ENCODE peak calls at places on chromosome 6, in four cellular contexts. One of them, this sample, is unnamed.

GRCh38 chr6:135161996-135162395 is 19.1 kb upstream of the MYB start:
- DNase-seq in upper lobe of left lung: no peak
- DNase-seq in H1: no peak
- DNase-seq in sigmoid colon: no peak
- DNase-seq in this sample: no peak

GRCh38 chr6:27836783-27837635 is 75.2 kb downstream of the OR2B2 start:
- DNase-seq in upper lobe of left lung: no peak
- DNase-seq in H1: no peak
- DNase-seq in sigmoid colon: peak
- DNase-seq in this sample: no peak

GRCh38 chr6:96236471-96236870 is 220.7 kb downstream of the FUT9 start:
- DNase-seq in upper lobe of left lung: no peak
- DNase-seq in H1: no peak
- DNase-seq in sigmoid colon: no peak
- DNase-seq in this sample: no peak

GRCh38 chr6:19368511-19368910 is 468.7 kb upstream of the ID4 start:
- DNase-seq in upper lobe of left lung: no peak
- DNase-seq in H1: no peak
- DNase-seq in sigmoid colon: no peak
- DNase-seq in this sample: no peak

GRCh38 chr6:33254591-33254990 is 17.1 kb downstream of the VPS52 start:
- DNase-seq in upper lobe of left lung: no peak
- DNase-seq in H1: no peak
- DNase-seq in sigmoid colon: peak
- DNase-seq in this sample: no peak

GRCh38 chr6:158565482-158566040 is 5.7 kb downstream of the TMEM181 start:
- DNase-seq in upper lobe of left lung: peak
- DNase-seq in H1: no peak
- DNase-seq in sigmoid colon: no peak
- DNase-seq in this sample: no peak

GRCh38 chr6:8017705-8018104 is 46.5 kb downstream of the BLOC1S5 start:
- DNase-seq in upper lobe of left lung: no peak
- DNase-seq in H1: no peak
- DNase-seq in sigmoid colon: no peak
- DNase-seq in this sample: no peak

GRCh38 chr6:152146385-152146784 is 338.9 kb downstream of the ESR1 start:
- DNase-seq in upper lobe of left lung: no peak
- DNase-seq in H1: no peak
- DNase-seq in sigmoid colon: no peak
- DNase-seq in this sample: no peak

GRCh38 chr6:42179261-42179955 is 6.2 kb downstream of the GUCA1A start:
- DNase-seq in upper lobe of left lung: no peak
- DNase-seq in H1: no peak
- DNase-seq in sigmoid colon: no peak
- DNase-seq in this sample: no peak

GRCh38 chr6:100862063-100862462 is 19.1 kb downstream of the ASCC3 start:
- DNase-seq in upper lobe of left lung: no peak
- DNase-seq in H1: no peak
- DNase-seq in sigmoid colon: no peak
- DNase-seq in this sample: no peak

GRCh38 chr6:159505140-159505922 is 187.7 kb downstream of the SOD2 start:
- DNase-seq in upper lobe of left lung: peak
- DNase-seq in H1: no peak
- DNase-seq in sigmoid colon: no peak
- DNase-seq in this sample: no peak

GRCh38 chr6:33313105-33313708 is 671 bp downstream of the TAPBP start:
- DNase-seq in upper lobe of left lung: peak
- DNase-seq in H1: no peak
- DNase-seq in sigmoid colon: peak
- DNase-seq in this sample: peak

GRCh38 chr6:17439243-17439993 is 46.0 kb downstream of the CAP2 start:
- DNase-seq in upper lobe of left lung: no peak
- DNase-seq in H1: no peak
- DNase-seq in sigmoid colon: no peak
- DNase-seq in this sample: no peak
- TF ChIP-seq POLR2AphosphoS5 in upper lobe of left lung: no peak
- TF ChIP-seq POLR2AphosphoS5 in H1: no peak
- TF ChIP-seq POLR2AphosphoS5 in sigmoid colon: no peak
- TF ChIP-seq POLR2AphosphoS5 in this sample: no peak

DNA sequence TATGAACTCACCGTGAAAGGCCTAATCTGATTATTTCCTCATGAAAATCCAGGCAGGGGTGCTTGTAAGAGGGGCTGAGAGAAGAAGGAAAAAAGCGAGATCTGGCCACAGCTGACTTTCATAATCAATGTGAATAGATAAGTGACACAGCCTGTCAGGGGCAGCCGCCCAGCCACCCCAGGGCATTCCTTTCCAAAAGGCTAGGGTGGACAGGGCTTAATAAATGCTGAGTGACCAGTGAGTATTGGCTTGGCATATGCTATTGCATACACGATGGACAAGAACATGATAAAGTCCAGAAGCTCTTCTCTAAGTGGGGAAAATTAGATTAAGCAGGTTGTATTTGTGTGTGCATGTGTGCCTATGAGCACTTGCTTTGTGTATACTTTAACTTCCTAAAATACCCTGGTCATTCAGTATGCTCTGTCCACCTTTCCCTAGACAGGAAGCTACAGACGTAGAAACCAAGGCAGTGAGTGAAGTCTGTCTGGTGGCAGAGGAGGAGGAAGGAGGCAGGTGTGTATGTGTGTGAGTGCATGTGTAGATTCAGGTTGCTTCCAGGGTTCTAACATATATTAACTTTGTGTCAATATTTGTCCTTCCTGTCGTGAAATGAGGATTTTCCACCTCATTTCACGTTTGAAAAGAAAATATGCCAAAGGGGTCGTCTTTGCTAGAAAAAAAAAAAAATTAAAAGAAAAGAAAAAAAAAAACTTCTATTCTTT is 411.7 kb downstream of the PKHD1 start:
- DNase-seq in upper lobe of left lung: no peak
- DNase-seq in H1: no peak
- DNase-seq in sigmoid colon: no peak
- DNase-seq in this sample: no peak
- TF ChIP-seq POLR2AphosphoS5 in upper lobe of left lung: no peak
- TF ChIP-seq POLR2AphosphoS5 in H1: no peak
- TF ChIP-seq POLR2AphosphoS5 in sigmoid colon: no peak
- TF ChIP-seq POLR2AphosphoS5 in this sample: no peak

GRCh38 chr6:136784271-136784664 is 8.0 kb downstream of the MAP3K5 start:
- DNase-seq in upper lobe of left lung: no peak
- DNase-seq in H1: no peak
- DNase-seq in sigmoid colon: no peak
- DNase-seq in this sample: no peak

GRCh38 chr6:136788069-136788902 is 4.0 kb downstream of the MAP3K5 start:
- DNase-seq in upper lobe of left lung: no peak
- DNase-seq in H1: no peak
- DNase-seq in sigmoid colon: no peak
- DNase-seq in this sample: no peak

GRCh38 chr6:136784910-136785746 is 7.1 kb downstream of the MAP3K5 start:
- DNase-seq in upper lobe of left lung: no peak
- DNase-seq in H1: no peak
- DNase-seq in sigmoid colon: peak
- DNase-seq in this sample: no peak

GRCh38 chr6:136787726-136788068 is 4.6 kb downstream of the MAP3K5 start:
- DNase-seq in upper lobe of left lung: no peak
- DNase-seq in H1: no peak
- DNase-seq in sigmoid colon: no peak
- DNase-seq in this sample: no peak

GRCh38 chr6:136786708-136787107 is 5.6 kb downstream of the MAP3K5 start:
- DNase-seq in upper lobe of left lung: no peak
- DNase-seq in H1: no peak
- DNase-seq in sigmoid colon: no peak
- DNase-seq in this sample: no peak
- TF ChIP-seq POLR2AphosphoS5 in upper lobe of left lung: no peak
- TF ChIP-seq POLR2AphosphoS5 in H1: no peak
- TF ChIP-seq POLR2AphosphoS5 in sigmoid colon: no peak
- TF ChIP-seq POLR2AphosphoS5 in this sample: no peak

GRCh38 chr6:137709424-137710281 is 157.4 kb upstream of the TNFAIP3 start:
- DNase-seq in upper lobe of left lung: no peak
- DNase-seq in H1: no peak
- DNase-seq in sigmoid colon: no peak
- DNase-seq in this sample: no peak

GRCh38 chr6:137708481-137708880 is 158.6 kb upstream of the TNFAIP3 start:
- DNase-seq in upper lobe of left lung: no peak
- DNase-seq in H1: no peak
- DNase-seq in sigmoid colon: no peak
- DNase-seq in this sample: no peak

GRCh38 chr6:137707038-137707589 is 159.9 kb upstream of the TNFAIP3 start:
- DNase-seq in upper lobe of left lung: no peak
- DNase-seq in H1: no peak
- DNase-seq in sigmoid colon: no peak
- DNase-seq in this sample: no peak

GRCh38 chr6:137706065-137706422 is 161.0 kb upstream of the TNFAIP3 start:
- DNase-seq in upper lobe of left lung: no peak
- DNase-seq in H1: no peak
- DNase-seq in sigmoid colon: no peak
- DNase-seq in this sample: no peak

GRCh38 chr6:137707590-137708360 is 159.3 kb upstream of the TNFAIP3 start:
- DNase-seq in upper lobe of left lung: no peak
- DNase-seq in H1: no peak
- DNase-seq in sigmoid colon: peak
- DNase-seq in this sample: no peak
- TF ChIP-seq POLR2AphosphoS5 in upper lobe of left lung: peak
- TF ChIP-seq POLR2AphosphoS5 in H1: no peak
- TF ChIP-seq POLR2AphosphoS5 in sigmoid colon: no peak
- TF ChIP-seq POLR2AphosphoS5 in this sample: no peak

GRCh38 chr6:9254251-9254650 is 818.9 kb upstream of the SLC35B3 start:
- DNase-seq in upper lobe of left lung: peak
- DNase-seq in H1: no peak
- DNase-seq in sigmoid colon: no peak
- DNase-seq in this sample: no peak
- TF ChIP-seq POLR2AphosphoS5 in upper lobe of left lung: no peak
- TF ChIP-seq POLR2AphosphoS5 in H1: no peak
- TF ChIP-seq POLR2AphosphoS5 in sigmoid colon: no peak
- TF ChIP-seq POLR2AphosphoS5 in this sample: no peak

GRCh38 chr6:139640911-139641310 is 266.5 kb upstream of the CITED2 start:
- DNase-seq in upper lobe of left lung: no peak
- DNase-seq in H1: no peak
- DNase-seq in sigmoid colon: no peak
- DNase-seq in this sample: no peak

GRCh38 chr6:139640453-139640852 is 266.0 kb upstream of the CITED2 start:
- DNase-seq in upper lobe of left lung: no peak
- DNase-seq in H1: no peak
- DNase-seq in sigmoid colon: no peak
- DNase-seq in this sample: no peak

GRCh38 chr6:139636391-139636790 is 261.9 kb upstream of the CITED2 start:
- DNase-seq in upper lobe of left lung: no peak
- DNase-seq in H1: no peak
- DNase-seq in sigmoid colon: no peak
- DNase-seq in this sample: no peak

GRCh38 chr6:139637766-139638165 is 263.3 kb upstream of the CITED2 start:
- DNase-seq in upper lobe of left lung: no peak
- DNase-seq in H1: no peak
- DNase-seq in sigmoid colon: no peak
- DNase-seq in this sample: no peak

DNA sequence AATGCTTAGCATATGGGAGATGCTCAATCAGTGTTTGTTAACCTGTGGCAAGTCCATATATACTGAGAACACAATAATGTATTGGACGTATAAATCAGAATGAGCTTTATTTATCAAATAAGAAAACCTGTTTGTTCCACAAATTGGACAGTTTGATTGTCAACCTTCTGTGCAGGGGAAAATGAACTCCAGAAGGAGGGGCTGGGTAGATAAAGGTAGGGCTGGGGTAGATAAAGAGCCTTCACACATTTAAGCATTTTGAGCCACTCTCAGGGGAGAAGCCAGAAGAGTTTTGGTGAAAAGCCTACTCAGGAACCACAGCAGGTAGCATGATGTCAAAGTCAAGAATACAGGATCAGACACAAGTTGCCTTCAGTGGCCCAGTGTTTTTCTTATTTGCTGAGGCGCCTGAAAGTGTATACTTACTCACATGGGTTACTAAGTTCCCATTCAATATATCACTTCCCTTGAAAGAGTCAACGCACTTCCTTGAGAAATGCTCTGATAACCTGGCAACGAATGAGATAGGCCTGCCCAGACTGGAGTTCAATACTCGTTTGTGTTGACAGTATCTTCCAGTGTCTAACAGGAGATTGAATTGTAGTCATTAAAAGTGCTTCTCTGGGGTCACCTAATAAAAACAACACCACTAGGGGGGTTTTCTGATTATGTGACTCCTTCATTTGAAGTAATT is 263.9 kb upstream of the CITED2 start:
- DNase-seq in upper lobe of left lung: no peak
- DNase-seq in H1: no peak
- DNase-seq in sigmoid colon: no peak
- DNase-seq in this sample: no peak
- TF ChIP-seq POLR2AphosphoS5 in upper lobe of left lung: no peak
- TF ChIP-seq POLR2AphosphoS5 in H1: no peak
- TF ChIP-seq POLR2AphosphoS5 in sigmoid colon: no peak
- TF ChIP-seq POLR2AphosphoS5 in this sample: no peak

DNA sequence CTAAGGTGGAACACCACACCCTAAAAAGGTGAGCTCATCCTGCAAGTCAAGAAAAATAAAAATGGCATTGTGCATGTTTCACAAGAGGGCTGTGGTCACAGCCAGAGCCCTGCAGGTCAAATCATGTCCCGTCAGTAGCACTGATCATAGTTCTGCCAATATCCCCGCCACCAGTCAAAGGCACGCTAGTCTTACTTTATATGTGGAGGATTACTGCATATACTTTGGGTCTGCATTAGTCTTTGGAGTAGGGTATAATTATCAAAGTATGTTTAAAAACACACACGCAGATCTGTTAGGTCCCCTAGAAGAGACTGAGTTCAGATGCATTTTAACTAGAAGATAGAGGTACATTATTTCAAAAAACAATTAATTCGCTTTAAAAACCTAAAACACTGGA is 1.8 kb downstream of the PERP start:
- DNase-seq in upper lobe of left lung: no peak
- DNase-seq in H1: no peak
- DNase-seq in sigmoid colon: no peak
- DNase-seq in this sample: no peak
- TF ChIP-seq POLR2AphosphoS5 in upper lobe of left lung: no peak
- TF ChIP-seq POLR2AphosphoS5 in H1: no peak
- TF ChIP-seq POLR2AphosphoS5 in sigmoid colon: no peak
- TF ChIP-seq POLR2AphosphoS5 in this sample: no peak

GRCh38 chr6:13383280-13384163 is 55.2 kb upstream of the TBC1D7 start:
- DNase-seq in upper lobe of left lung: no peak
- DNase-seq in H1: no peak
- DNase-seq in sigmoid colon: no peak
- DNase-seq in this sample: peak
- TF ChIP-seq POLR2AphosphoS5 in upper lobe of left lung: no peak
- TF ChIP-seq POLR2AphosphoS5 in H1: no peak
- TF ChIP-seq POLR2AphosphoS5 in sigmoid colon: peak
- TF ChIP-seq POLR2AphosphoS5 in this sample: no peak

This sample was measured in GM12892.